ENCODE peak calls at places on chromosomes 12 and 14, in nine cellular contexts. U, R, M, H, J, A, D, Q and P are unnamed samples.

GRCh38 chr12:51887476-51888315 is at the start of gene ANKRD33:
- DNase-seq in U (no peak), R (peak; percentile 55), M (peak; percentile 72), H (no peak), J (no peak), A (no peak), D (peak; percentile 32), Q (peak; percentile 52), P (no peak)

GRCh38 chr12:7092229-7092985 is at the start of gene C1R:
- DNase-seq in U (peak; percentile 87), R (peak; percentile 79), M (peak; percentile 89), H (peak; percentile 91), J (no peak), A (no peak), D (peak; percentile 90), Q (peak; percentile 58), P (peak; percentile 82)

GRCh38 chr14:89493406-89493805 is 76.4 kb upstream of the FOXN3 start:
- DNase-seq in U (no peak), R (no peak), M (no peak), H (no peak), J (no peak), A (no peak), D (no peak), Q (no peak), P (no peak)

GRCh38 chr14:97777622-97778021 is 980.4 kb downstream of the VRK1 start:
- DNase-seq in U (no peak), R (no peak), M (no peak), H (no peak), J (no peak), A (no peak), D (no peak), Q (no peak), P (no peak)

GRCh38 chr12:94874086-94874985 is 129.2 kb downstream of the NDUFA12 start:
- DNase-seq in U (no peak), R (no peak), M (no peak), H (peak; percentile 41), J (no peak), A (no peak), D (no peak), Q (no peak), P (no peak)

GRCh38 chr14:85409496-85410210 is 120.3 kb upstream of the FLRT2 start:
- DNase-seq in U (no peak), R (no peak), M (no peak), H (no peak), J (no peak), A (no peak), D (no peak), Q (no peak), P (no peak)

GRCh38 chr14:105492051-105492965 is 1.3 kb downstream of the TEDC1 start:
- DNase-seq in U (no peak), R (no peak), M (peak; percentile 70), H (peak; percentile 68), J (no peak), A (no peak), D (peak; percentile 85), Q (no peak), P (no peak)

GRCh38 chr12:46300906-46301305 is 32.1 kb upstream of the SLC38A1 start:
- DNase-seq in U (no peak), R (no peak), M (no peak), H (no peak), J (no peak), A (no peak), D (no peak), Q (no peak), P (peak; percentile 32)

GRCh38 chr12:1920971-1921370 is 2.5 kb upstream of the CACNA2D4 start:
- DNase-seq in U (no peak), R (no peak), M (peak; percentile 62), H (no peak), J (no peak), A (no peak), D (peak; percentile 62), Q (no peak), P (no peak)

GRCh38 chr12:3542911-3543310 is 51.9 kb downstream of the PRMT8 start:
- DNase-seq in U (no peak), R (no peak), M (no peak), H (no peak), J (no peak), A (no peak), D (no peak), Q (no peak), P (no peak)

GRCh38 chr14:102947321-102948103 is 25.0 kb downstream of the AMN start:
- DNase-seq in U (no peak), R (no peak), M (no peak), H (no peak), J (no peak), A (no peak), D (peak; percentile 46), Q (no peak), P (no peak)

GRCh38 chr14:24674204-24674970 is 40.4 kb upstream of the GZMB start:
- DNase-seq in U (no peak), R (no peak), M (no peak), H (no peak), J (no peak), A (no peak), D (no peak), Q (no peak), P (no peak)

GRCh38 chr14:38150075-38150474 is 57.6 kb upstream of the SSTR1 start:
- DNase-seq in U (no peak), R (no peak), M (no peak), H (no peak), J (no peak), A (no peak), D (no peak), Q (no peak), P (no peak)

GRCh38 chr12:93913845-93914244 is 234.5 kb upstream of the PLXNC1 start:
- DNase-seq in U (peak; percentile 91), R (no peak), M (no peak), H (no peak), J (no peak), A (no peak), D (no peak), Q (no peak), P (peak; percentile 75)

GRCh38 chr12:44848771-44849085 is 27.4 kb downstream of the NELL2 start:
- DNase-seq in U (no peak), R (no peak), M (no peak), H (no peak), J (peak; percentile 17), A (no peak), D (no peak), Q (no peak), P (no peak)

GRCh38 chr12:117190210-117190781 is at the start of gene FBXO21:
- DNase-seq in U (peak; percentile 75), R (peak; percentile 93), M (peak; percentile 95), H (peak; percentile 97), J (peak; percentile 33), A (peak; percentile 44), D (peak; percentile 94), Q (peak; percentile 94), P (peak; percentile 86)

GRCh38 chr12:109047081-109047805 is 5.1 kb upstream of the USP30 start:
- DNase-seq in U (peak; percentile 28), R (no peak), M (no peak), H (no peak), J (no peak), A (no peak), D (no peak), Q (no peak), P (no peak)

DNA sequence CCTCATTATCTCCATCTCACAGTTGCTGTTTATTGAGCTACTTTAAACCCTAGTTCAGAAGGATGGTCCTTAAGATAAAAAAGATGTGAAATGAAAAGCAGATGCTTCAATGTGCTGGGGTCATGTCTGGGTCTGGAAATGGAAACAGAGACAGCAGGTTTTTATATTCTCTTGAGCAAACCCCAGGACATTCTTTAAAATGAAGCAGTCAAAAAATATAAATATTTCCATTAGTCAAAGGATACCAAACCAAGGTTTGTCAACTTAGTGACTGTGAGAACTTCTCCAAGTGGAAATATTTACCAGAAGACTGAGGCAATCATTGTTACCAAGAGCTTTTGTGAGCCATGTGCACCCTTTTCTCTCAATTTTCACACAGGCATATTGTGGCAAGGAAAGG is 102.5 kb upstream of the DIO2 start:
- DNase-seq in U (no peak), R (no peak), M (no peak), H (no peak), J (no peak), A (no peak), D (no peak), Q (no peak), P (peak; percentile 70)
- TF ChIP-seq CTCF in U (no peak), R (no peak), M (no peak), H (no peak), J (no peak), A (no peak), D (no peak), Q (no peak), P (no peak)

DNA sequence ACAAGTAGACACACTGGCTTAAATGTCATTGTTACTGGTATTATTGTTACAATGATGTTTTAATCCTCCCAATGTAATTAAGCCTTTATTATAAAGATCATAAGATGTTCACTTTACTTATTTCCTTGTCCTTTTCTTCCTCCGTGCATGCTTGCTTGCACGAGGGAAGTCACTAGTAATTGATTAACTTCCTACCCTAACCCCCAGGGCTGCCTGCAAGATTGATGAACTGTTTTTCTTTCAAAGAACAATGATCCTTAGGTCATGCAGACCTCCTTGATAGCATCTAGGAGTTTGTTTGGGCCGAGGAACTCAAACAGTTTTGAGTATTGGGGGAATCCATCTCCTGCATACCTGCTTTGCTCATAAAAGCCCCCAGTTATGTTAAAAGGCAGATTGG is 43.0 kb downstream of the GLRX5 start:
- DNase-seq in U (no peak), R (no peak), M (no peak), H (no peak), J (no peak), A (no peak), D (no peak), Q (no peak), P (no peak)
- H3K4me3 ChIP-seq in U (no peak overlapping the region), R (no peak overlapping the region), M (no peak overlapping the region), H (no peak overlapping the region), J (no peak overlapping the region), A (no peak overlapping the region), D (no peak overlapping the region), Q (no peak overlapping the region), P (no peak overlapping the region)

DNA sequence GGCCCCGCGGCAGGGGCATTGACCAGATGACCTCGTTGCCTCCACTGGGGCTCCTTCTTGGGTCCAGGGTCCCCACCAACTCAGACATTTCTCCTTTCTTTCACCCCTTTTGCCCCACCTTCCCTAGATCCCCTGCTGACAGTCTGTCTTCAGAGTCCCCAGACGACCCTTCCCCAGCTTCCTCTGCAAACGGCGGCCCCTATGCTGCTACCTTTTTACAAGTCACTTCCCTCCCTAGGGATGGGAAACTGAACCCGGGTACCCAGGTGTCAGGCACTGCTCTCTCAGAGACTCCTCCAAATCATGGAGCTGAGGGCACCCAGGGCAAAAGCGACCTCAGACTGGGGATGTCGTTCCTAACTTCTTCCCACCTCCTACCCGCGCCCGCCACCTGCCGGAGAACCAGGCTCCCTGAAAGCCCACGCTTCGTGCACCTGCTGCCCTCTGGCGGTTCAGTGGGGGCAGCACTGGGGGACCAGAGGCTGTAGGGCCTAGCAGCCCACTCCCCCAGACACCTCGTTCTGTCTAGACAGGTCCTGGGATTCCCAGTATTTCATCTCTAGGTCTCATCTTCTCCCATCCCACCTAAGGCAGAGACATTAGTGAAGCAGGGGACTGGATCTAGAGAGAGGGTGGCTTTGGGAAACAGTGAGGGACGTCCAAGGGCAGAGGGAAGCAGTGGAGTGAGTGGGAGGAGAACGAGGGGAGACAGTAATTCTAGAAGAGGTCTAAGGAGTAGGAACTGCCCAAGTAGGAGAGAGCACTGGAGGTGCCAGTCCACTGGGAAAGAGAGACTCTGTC is 4.9 kb downstream of the ZNF385A start:
- DNase-seq in U (peak; percentile 74), R (peak; percentile 93), M (peak; percentile 96), H (peak; percentile 95), J (no peak), A (peak; percentile 49), D (peak; percentile 95), Q (peak; percentile 94), P (peak; percentile 84)
- TF ChIP-seq CTCF in U (peak; percentile 100), R (peak; percentile 100), M (peak; percentile 100), H (peak; percentile 99), J (peak; percentile 100), A (peak; percentile 99), D (peak; percentile 99), Q (peak; percentile 100), P (peak; percentile 100)

GRCh38 chr14:96512602-96513397 is 10.6 kb downstream of the PAPOLA start:
- DNase-seq in U (no peak), R (no peak), M (no peak), H (no peak), J (no peak), A (no peak), D (no peak), Q (no peak), P (no peak)
- H3K4me3 ChIP-seq in U (no peak overlapping the region), R (no peak overlapping the region), M (no peak overlapping the region), H (no peak overlapping the region), J (peak overlapping the region; percentile 13), A (no peak overlapping the region), D (no peak overlapping the region), Q (no peak overlapping the region), P (no peak overlapping the region)